ENCODE peak calls at places on chromosomes 16 and 17, in four cellular contexts. P is epithelial cell of esophagus, K is colonic mucosa, S is mesothelial cell of epicardium. U is an unnamed sample.

GRCh38 chr16:55526448-55526847 is 17.6 kb downstream of the LPCAT2 start:
- DNase-seq in P (peak), S (no peak), K (no peak), U (no peak)

GRCh38 chr16:8583199-8583598 is 7.1 kb downstream of the TMEM114 start:
- DNase-seq in K (no peak), S (no peak), P (peak), U (no peak)

GRCh38 chr17:57276621-57277020 is 20.3 kb downstream of the MSI2 start:
- DNase-seq in K (no peak), S (no peak), P (no peak), U (no peak)

GRCh38 chr16:73792199-73793108 is 504.2 kb upstream of the PSMD7 start:
- DNase-seq in K (no peak), S (no peak), P (no peak), U (no peak)

GRCh38 chr17:57182621-57183020 is 73.7 kb upstream of the MSI2 start:
- DNase-seq in S (no peak), P (no peak), K (no peak), U (no peak)

GRCh38 chr17:10516065-10516464 is 2.3 kb downstream of the MYH1 start:
- DNase-seq in P (no peak), S (no peak), K (no peak), U (no peak)

GRCh38 chr16:67833035-67833417 is 9.1 kb upstream of the THAP11 start:
- DNase-seq in S (no peak), P (peak), K (peak), U (no peak)

GRCh38 chr16:2476345-2476720 is 1.4 kb downstream of the TBC1D24 start:
- DNase-seq in K (no peak), S (no peak), P (no peak), U (no peak)

GRCh38 chr16:46918905-46919792 is 35.0 kb downstream of the GPT2 start:
- DNase-seq in P (no peak), S (no peak), K (no peak), U (peak)

GRCh38 chr16:48892884-48893283 is 282.9 kb upstream of the N4BP1 start:
- DNase-seq in S (no peak), P (no peak), K (no peak), U (no peak)

GRCh38 chr17:66727634-66728570 is 107.0 kb upstream of the CACNG5 start:
- DNase-seq in K (peak), P (peak), S (peak), U (peak)

GRCh38 chr16:1296688-1297412 is 12.6 kb upstream of the UBE2I start:
- DNase-seq in P (peak), S (no peak), K (peak), U (no peak)

GRCh38 chr17:78753316-78754250 is 28.5 kb downstream of the CYTH1 start:
- DNase-seq in P (peak), K (no peak), S (no peak), U (no peak)

GRCh38 chr17:80842456-80843053 is 149.1 kb upstream of the CHMP6 start:
- DNase-seq in S (no peak), K (no peak), P (no peak), U (no peak)

GRCh38 chr17:5033352-5034015 is 1.7 kb downstream of the SLC52A1 start:
- DNase-seq in P (no peak), S (no peak), K (no peak), U (peak)

GRCh38 chr17:46962374-46962790 is 16.7 kb downstream of the RPRML start:
- DNase-seq in K (no peak), P (peak), S (no peak), U (no peak)

GRCh38 chr17:38558751-38559024 is 47.1 kb downstream of the SRCIN1 start:
- DNase-seq in K (no peak), P (peak), S (no peak), U (no peak)

GRCh38 chr17:38560503-38561318 is 45.0 kb downstream of the SRCIN1 start:
- DNase-seq in K (no peak), S (no peak), P (peak), U (no peak)

GRCh38 chr17:38559880-38560230 is 45.9 kb downstream of the SRCIN1 start:
- DNase-seq in P (no peak), S (no peak), K (no peak), U (no peak)

GRCh38 chr17:38557836-38558750 is 47.7 kb downstream of the SRCIN1 start:
- DNase-seq in P (peak), S (peak), K (peak), U (peak)

DNA sequence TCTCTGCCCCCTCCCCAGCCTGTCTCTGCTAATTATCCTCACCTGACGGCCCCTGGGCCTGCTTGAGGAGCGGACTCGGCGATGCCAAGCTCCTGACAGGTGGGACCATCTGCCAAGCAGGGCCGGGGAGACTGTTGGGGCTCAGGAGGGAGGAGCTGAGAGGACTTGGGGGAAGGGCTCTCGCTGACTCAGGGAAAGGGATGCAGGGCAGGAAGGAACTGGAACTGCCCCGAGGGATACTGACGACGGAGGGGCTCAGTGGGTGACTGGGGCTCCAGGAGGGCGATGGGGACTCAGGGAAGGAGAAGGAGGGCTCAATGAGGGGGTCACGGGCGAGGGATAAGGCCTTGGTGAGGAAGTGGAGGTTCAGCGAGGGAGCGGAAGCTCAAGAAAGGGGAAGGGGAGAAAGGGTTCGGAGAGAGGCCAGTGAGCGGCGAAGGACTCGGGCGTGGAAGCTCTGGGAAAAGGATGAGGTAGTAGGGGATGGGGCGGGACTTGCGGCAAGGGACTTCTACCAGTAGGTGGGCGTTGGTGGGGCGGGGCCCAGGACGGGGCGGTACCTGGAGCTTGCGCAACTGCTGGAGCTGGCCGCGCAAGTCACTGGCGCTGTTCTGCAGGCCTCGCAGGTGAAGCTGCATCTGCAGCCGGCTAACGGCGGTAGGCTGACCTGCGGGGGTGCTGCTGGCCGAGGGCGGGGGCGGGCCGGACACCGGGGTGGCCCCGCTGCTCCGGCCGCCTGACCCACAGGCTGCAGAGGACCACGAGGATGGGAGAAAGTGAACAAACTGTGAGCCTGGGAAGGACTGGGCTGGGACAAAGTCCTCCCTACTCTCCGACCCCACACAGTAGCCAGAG is 46.5 kb downstream of the SRCIN1 start:
- DNase-seq in K (peak), P (peak), S (peak), U (peak)
- TF ChIP-seq CTCF in K (no peak), P (peak), S (no peak), U (peak)

GRCh38 chr17:44006581-44007345 is 2.3 kb downstream of the NAGS start:
- DNase-seq in K (peak), P (peak), S (peak), U (peak)
- TF ChIP-seq CTCF in K (no peak), P (peak), S (peak), U (peak)

GRCh38 chr17:76625496-76625895 is 18.1 kb downstream of the ST6GALNAC1 start:
- DNase-seq in K (no peak), S (no peak), P (no peak), U (no peak)

GRCh38 chr17:76617838-76618237 is 25.7 kb downstream of the ST6GALNAC1 start:
- DNase-seq in K (no peak), S (no peak), P (no peak), U (no peak)

GRCh38 chr17:76626442-76626841 is 17.1 kb downstream of the ST6GALNAC1 start:
- DNase-seq in K (no peak), S (no peak), P (peak), U (no peak)

GRCh38 chr17:76627510-76627909 is 16.0 kb downstream of the ST6GALNAC1 start:
- DNase-seq in K (no peak), S (no peak), P (no peak), U (no peak)

DNA sequence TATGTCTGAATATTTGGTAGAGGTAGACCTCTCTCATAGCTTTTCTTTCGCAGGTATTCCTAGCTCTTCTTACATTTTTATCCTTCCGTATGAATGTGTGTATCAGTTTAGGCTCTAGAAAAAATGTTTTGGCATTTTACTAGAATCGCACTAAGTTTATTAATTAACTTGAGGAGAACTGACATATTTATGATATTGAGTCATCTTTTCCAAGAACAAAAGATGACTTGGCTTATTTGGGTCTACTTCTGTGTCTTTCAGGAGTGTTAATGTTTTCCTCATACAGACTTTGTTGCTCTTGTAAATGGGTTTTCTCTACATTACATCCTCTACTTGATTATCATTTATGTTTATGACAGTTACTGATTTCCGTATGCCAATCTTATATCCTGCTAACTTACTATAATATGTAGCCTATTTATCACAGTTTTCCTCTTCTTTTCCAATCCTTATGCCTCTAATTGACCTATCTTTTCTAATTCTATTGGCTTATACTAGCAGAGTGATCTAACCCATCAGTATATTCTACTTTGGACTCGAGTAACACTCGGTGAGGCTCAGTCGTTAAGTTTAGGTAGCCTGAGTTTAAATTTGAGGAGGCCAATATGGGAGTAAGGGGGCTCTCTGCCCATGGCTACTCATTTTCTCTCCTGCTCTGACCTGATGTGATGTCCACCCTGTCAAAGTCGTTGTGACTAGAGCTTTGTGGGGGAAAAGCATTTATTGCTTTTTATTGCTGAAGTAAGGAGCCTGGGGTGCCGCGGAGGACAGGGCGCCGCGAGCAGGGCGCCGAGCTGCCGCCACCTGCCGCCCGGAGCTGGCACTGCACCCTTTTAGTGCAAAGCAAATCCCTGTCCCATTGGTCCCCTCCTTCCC is 20.0 kb downstream of the ST6GALNAC1 start:
- DNase-seq in K (peak), S (peak), P (peak), U (peak)
- TF ChIP-seq CTCF in K (peak), S (peak), P (peak), U (peak)

GRCh38 chr16:30382398-30383015 is at the start of gene SEPTIN1:
- DNase-seq in P (no peak), S (no peak), K (no peak), U (peak)
- TF ChIP-seq CTCF in P (no peak), S (no peak), K (no peak), U (no peak)

U was measured in GM13976.